ENCODE peak calls at places on chromosome 2, in eight cellular contexts. G, K, O, S, I, Y, X and U are unnamed samples.

GRCh38 chr2:240990266-240990529 is 8.2 kb upstream of the SNED1 start:
- DNase-seq in G (no peak), S (no peak), I (no peak), X (no peak), K (no peak), Y (no peak), O (no peak), U (no peak)

GRCh38 chr2:15991231-15991630 is 50.9 kb downstream of the MYCN start:
- DNase-seq in I (no peak), G (no peak), O (no peak), X (no peak), S (no peak), Y (no peak), K (no peak), U (no peak)

GRCh38 chr2:106745468-106745867 is 140.5 kb downstream of the ST6GAL2 start:
- DNase-seq in O (no peak), G (no peak), X (no peak), I (no peak), K (no peak), Y (no peak), S (peak), U (peak)

GRCh38 chr2:159497256-159497655 is 119.1 kb downstream of the BAZ2B start:
- DNase-seq in Y (peak), O (peak), S (peak), K (no peak), G (peak), I (peak), X (no peak), U (no peak)

GRCh38 chr2:172095146-172095904 is 7.4 kb downstream of the DLX2 start:
- DNase-seq in S (peak), Y (no peak), K (peak), I (no peak), O (peak), X (no peak), G (peak), U (peak)

GRCh38 chr2:17539993-17540812 is at the start of gene VSNL1:
- DNase-seq in Y (peak), O (peak), S (peak), G (peak), K (peak), I (peak), X (no peak), U (peak)

GRCh38 chr2:119028327-119029174 is 86.6 kb downstream of the MARCO start:
- DNase-seq in I (peak), Y (peak), X (no peak), K (peak), O (peak), G (peak), S (peak), U (peak)

GRCh38 chr2:222518570-222519381 is 94.4 kb downstream of the SGPP2 start:
- DNase-seq in G (no peak), X (no peak), S (no peak), K (no peak), O (no peak), I (no peak), Y (no peak), U (no peak)

GRCh38 chr2:216695401-216695821 is at the start of gene IGFBP5:
- DNase-seq in G (no peak), K (peak), I (no peak), X (no peak), O (peak), Y (no peak), S (peak), U (peak)

GRCh38 chr2:86035371-86035882 is 70.3 kb downstream of the POLR1A start:
- DNase-seq in X (no peak), G (no peak), Y (no peak), I (no peak), K (no peak), O (no peak), S (no peak), U (no peak)

DNA sequence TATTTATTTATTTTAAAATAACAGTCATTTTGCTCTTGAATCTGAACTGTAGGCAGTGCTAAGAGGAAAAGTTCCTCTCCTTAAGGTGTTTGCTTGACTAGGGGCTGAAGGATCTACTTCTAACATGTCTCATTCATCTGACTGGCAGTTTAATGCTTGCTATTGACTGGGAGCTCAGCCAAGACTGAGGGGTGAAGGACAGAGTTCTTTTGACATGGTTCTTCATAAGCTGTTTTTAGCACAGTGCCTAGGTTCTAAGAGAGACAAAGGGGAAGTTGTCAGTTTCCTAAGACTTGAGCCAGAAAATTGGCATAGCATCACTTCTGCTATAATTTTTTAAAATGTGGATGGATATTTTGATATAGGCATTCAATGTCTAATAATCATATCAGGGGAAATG is 73.0 kb downstream of the COMMD1 start:
- DNase-seq in X (peak), Y (peak), G (no peak), O (no peak), I (peak), K (no peak), S (no peak), U (no peak)
- TF ChIP-seq USF2 in X (no peak), Y (no peak), G (no peak), O (no peak), I (no peak), K (no peak), S (no peak), U (no peak)

GRCh38 chr2:26482211-26483026 is 4.5 kb upstream of the OTOF start:
- DNase-seq in O (no peak), G (no peak), I (no peak), K (no peak), Y (no peak), S (no peak), X (no peak), U (no peak)

GRCh38 chr2:26480751-26481380 is 2.9 kb upstream of the OTOF start:
- DNase-seq in X (no peak), Y (no peak), I (no peak), O (no peak), S (no peak), K (no peak), G (no peak), U (no peak)

GRCh38 chr2:26483027-26483326 is 5.1 kb upstream of the OTOF start:
- DNase-seq in X (no peak), I (no peak), G (no peak), K (no peak), Y (no peak), O (no peak), S (no peak), U (no peak)

GRCh38 chr2:26479971-26480750 is 2.2 kb upstream of the OTOF start:
- DNase-seq in O (no peak), Y (no peak), S (no peak), K (no peak), X (no peak), I (no peak), G (no peak), U (no peak)

GRCh38 chr2:26481705-26482104 is 3.8 kb upstream of the OTOF start:
- DNase-seq in I (no peak), O (no peak), S (no peak), X (no peak), Y (no peak), G (no peak), K (no peak), U (no peak)
- TF ChIP-seq USF2 in I (no peak), O (no peak), S (no peak), X (no peak), Y (no peak), G (no peak), K (no peak), U (no peak)

GRCh38 chr2:204072443-204073324 is 136.1 kb downstream of the ICOS start:
- DNase-seq in O (no peak), I (peak), Y (peak), K (peak), X (no peak), G (peak), S (peak), U (peak)

GRCh38 chr2:204069804-204070203 is 133.2 kb downstream of the ICOS start:
- DNase-seq in I (no peak), Y (no peak), O (no peak), G (no peak), X (no peak), S (no peak), K (no peak), U (no peak)

GRCh38 chr2:204078003-204078698 is 141.6 kb downstream of the ICOS start:
- DNase-seq in I (no peak), O (no peak), Y (no peak), K (no peak), G (no peak), S (no peak), X (no peak), U (no peak)

GRCh38 chr2:204074434-204074833 is 137.9 kb downstream of the ICOS start:
- DNase-seq in K (no peak), I (no peak), S (peak), G (no peak), O (no peak), X (no peak), Y (no peak), U (no peak)
- TF ChIP-seq USF2 in K (no peak), I (no peak), S (no peak), G (no peak), O (no peak), X (no peak), Y (no peak), U (no peak)

GRCh38 chr2:149125031-149125725 is 86.7 kb downstream of the LYPD6B start:
- DNase-seq in S (no peak), G (no peak), X (no peak), K (no peak), Y (peak), I (no peak), O (no peak), U (no peak)
- TF ChIP-seq USF2 in S (no peak), G (no peak), X (no peak), K (no peak), Y (no peak), I (no peak), O (no peak), U (no peak)

GRCh38 chr2:152403395-152403794 is 68.4 kb downstream of the FMNL2 start:
- DNase-seq in Y (no peak), K (no peak), I (no peak), X (no peak), S (no peak), G (no peak), O (no peak), U (no peak)
- TF ChIP-seq USF2 in Y (no peak), K (no peak), I (no peak), X (no peak), S (no peak), G (no peak), O (no peak), U (no peak)

GRCh38 chr2:236667526-236667925 is 97.9 kb downstream of the ACKR3 start:
- DNase-seq in X (no peak), O (no peak), I (no peak), S (no peak), G (no peak), Y (no peak), K (no peak), U (no peak)
- TF ChIP-seq USF2 in X (no peak), O (no peak), I (no peak), S (no peak), G (no peak), Y (no peak), K (no peak), U (no peak)

GRCh38 chr2:229821353-229821752 is 100.5 kb downstream of the TRIP12 start:
- DNase-seq in Y (no peak), S (no peak), X (no peak), K (no peak), I (no peak), G (no peak), O (no peak), U (no peak)

GRCh38 chr2:229818230-229818629 is 103.6 kb downstream of the TRIP12 start:
- DNase-seq in O (no peak), S (no peak), K (no peak), G (no peak), Y (no peak), I (no peak), X (no peak), U (no peak)

GRCh38 chr2:229815342-229815741 is 101.0 kb upstream of the DNER start:
- DNase-seq in X (no peak), S (no peak), Y (no peak), G (no peak), K (no peak), I (no peak), O (peak), U (no peak)

GRCh38 chr2:229810786-229811185 is 96.4 kb upstream of the DNER start:
- DNase-seq in K (no peak), S (no peak), G (no peak), Y (no peak), X (no peak), O (peak), I (no peak), U (no peak)

DNA sequence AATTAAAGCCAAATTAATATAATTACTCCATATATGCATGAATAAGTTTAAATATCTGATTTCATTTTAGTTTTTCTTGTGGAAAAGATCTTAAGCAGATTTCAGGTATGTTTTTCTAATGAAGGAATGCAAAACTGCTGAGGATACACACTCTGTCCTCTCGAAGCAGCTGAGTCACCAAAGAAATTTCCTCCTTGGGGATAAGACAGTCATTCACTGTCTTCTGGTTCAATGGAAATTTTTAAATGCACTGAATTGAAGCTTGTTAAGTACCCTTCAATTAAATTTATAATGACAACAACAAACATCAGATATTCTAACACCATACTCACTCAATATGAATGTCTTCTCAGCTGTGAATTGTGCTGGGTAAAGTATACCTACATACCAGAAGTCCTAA is 101.5 kb upstream of the DNER start:
- DNase-seq in K (no peak), Y (no peak), I (no peak), O (peak), S (no peak), G (peak), X (no peak), U (no peak)
- TF ChIP-seq USF2 in K (no peak), Y (no peak), I (no peak), O (no peak), S (no peak), G (no peak), X (no peak), U (no peak)